ENCODE peak calls at places on chromosomes 7 and 10, in seven cellular contexts. Q is PC-3, K is IMR-90, A is hepatocyte, P is astrocyte, R is GM23248, S is DND-41. T is an unnamed sample.

GRCh38 chr7:28792858-28793257 is 165.3 kb downstream of the TRIL start:
- DNase-seq in P (no peak), A (no peak), S (no peak), R (no peak), K (no peak), Q (no peak), T (no peak)

GRCh38 chr7:143299346-143299745 is 11.2 kb downstream of the CASP2 start:
- DNase-seq in Q (peak; percentile 37), S (no peak), P (peak; percentile 53), R (peak; percentile 77), K (peak; percentile 85), A (no peak), T (peak; percentile 29)

GRCh38 chr10:121187375-121187774 is 336.2 kb downstream of the WDR11 start:
- DNase-seq in A (peak; percentile 30), Q (no peak), R (no peak), S (no peak), K (no peak), P (peak; percentile 12), T (peak; percentile 13)

GRCh38 chr7:46178685-46179084 is 257.6 kb upstream of the IGFBP3 start:
- DNase-seq in S (no peak), K (peak; percentile 84), A (no peak), R (peak; percentile 84), P (peak; percentile 71), Q (peak; percentile 27), T (peak; percentile 6)

GRCh38 chr10:60140681-60141632 is 234.6 kb upstream of the CCDC6 start:
- DNase-seq in R (no peak), K (peak; percentile 13), Q (peak; percentile 81), P (peak; percentile 53), A (peak; percentile 75), S (no peak), T (peak; percentile 58)

GRCh38 chr10:66926841-66927240 is 1.0 kb downstream of the LRRTM3 start:
- DNase-seq in K (no peak), R (no peak), P (no peak), Q (no peak), A (no peak), S (no peak), T (no peak)

GRCh38 chr7:55132890-55133551 is 114.2 kb downstream of the EGFR start:
- DNase-seq in Q (peak; percentile 98), K (peak; percentile 100), S (no peak), P (peak; percentile 99), R (peak; percentile 99), A (peak; percentile 84), T (peak; percentile 98)

GRCh38 chr7:120436487-120437060 is 163.6 kb downstream of the KCND2 start:
- DNase-seq in Q (no peak), K (no peak), A (no peak), P (no peak), R (no peak), S (no peak), T (no peak)

GRCh38 chr10:123561145-123561448 is 105.1 kb upstream of the GPR26 start:
- DNase-seq in S (no peak), R (no peak), K (no peak), A (no peak), P (no peak), Q (no peak), T (no peak)

GRCh38 chr10:110858297-110858934 is 13.3 kb upstream of the PDCD4 start:
- DNase-seq in Q (no peak), K (no peak), P (no peak), S (no peak), A (no peak), R (no peak), T (no peak)

GRCh38 chr10:62005687-62006086 is 104.2 kb downstream of the ARID5B start:
- DNase-seq in Q (no peak), S (no peak), R (no peak), A (no peak), P (no peak), K (no peak), T (no peak)

GRCh38 chr10:7942311-7942710 is 112.2 kb upstream of the GATA3 start:
- DNase-seq in R (no peak), P (no peak), K (peak; percentile 51), A (no peak), Q (no peak), S (no peak), T (peak; percentile 56)

GRCh38 chr7:17952387-17952786 is 12.1 kb upstream of the SNX13 start:
- DNase-seq in A (no peak), S (no peak), K (no peak), R (no peak), Q (no peak), P (no peak), T (no peak)

GRCh38 chr7:632831-633210 is 93.7 kb upstream of the DNAAF5 start:
- DNase-seq in P (no peak), Q (no peak), A (no peak), K (no peak), R (no peak), S (no peak), T (no peak)

GRCh38 chr7:140695381-140695780 is 1.1 kb upstream of the NDUFB2 start:
- DNase-seq in K (no peak), S (no peak), Q (no peak), P (no peak), R (no peak), A (no peak), T (no peak)

GRCh38 chr7:30893357-30893756 is 18.3 kb upstream of the AQP1 start:
- DNase-seq in K (peak; percentile 45), P (peak; percentile 29), A (no peak), R (no peak), S (no peak), Q (no peak), T (peak; percentile 43)

DNA sequence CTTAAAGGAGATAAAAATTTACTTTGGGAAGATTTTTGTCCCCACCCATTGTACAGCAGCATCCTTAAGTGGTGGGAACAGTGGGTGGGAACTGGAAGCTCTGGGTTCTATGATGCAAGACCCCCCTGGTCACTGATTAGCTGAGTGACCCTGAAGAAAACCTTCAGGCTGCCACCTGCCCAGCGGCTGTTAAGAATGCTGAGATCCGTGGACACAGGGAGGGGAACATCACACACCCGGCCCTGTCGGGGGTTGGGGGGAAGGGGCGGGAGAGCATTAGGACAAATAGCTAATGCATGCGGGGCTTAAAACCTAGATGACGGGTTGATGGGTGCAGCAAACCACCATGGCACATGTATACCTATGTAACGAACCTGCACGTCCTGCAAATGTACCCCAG is 14.5 kb downstream of the CARD11 start:
- DNase-seq in A (no peak), R (no peak), P (no peak), Q (no peak), K (no peak), S (no peak), T (no peak)
- H4K20me1 ChIP-seq in A (no peaks in the 10 kb centered on the region), R (no peaks in the 10 kb centered on the region), P (no peaks in the 10 kb centered on the region), Q (no peaks in the 10 kb centered on the region), K (no peaks in the 10 kb centered on the region), S (no peaks in the 10 kb centered on the region), T (no peaks in the 10 kb centered on the region)

DNA sequence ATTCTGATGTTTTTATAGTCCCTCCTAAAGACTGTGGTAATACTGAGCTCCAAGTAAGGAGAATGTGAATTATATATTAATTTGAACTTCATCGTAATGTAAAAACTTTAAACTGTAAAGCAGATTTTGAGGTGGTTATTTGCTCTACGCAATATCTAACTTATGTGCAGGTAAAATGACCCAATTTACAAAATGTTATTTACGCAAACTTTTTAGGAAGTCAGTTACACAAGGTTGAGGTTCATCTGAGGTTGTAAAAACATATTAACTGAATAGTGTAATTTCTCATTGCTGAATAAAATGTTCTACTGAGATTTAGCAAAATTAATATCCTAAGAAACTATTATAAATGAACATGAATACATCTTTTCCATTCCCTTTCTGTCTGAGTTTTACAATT is 15.8 kb downstream of the GLCCI1 start:
- DNase-seq in R (no peak), S (no peak), Q (no peak), P (no peak), A (no peak), K (no peak), T (no peak)
- H4K20me1 ChIP-seq in R (no peaks in the 10 kb centered on the region), S (peaks cover 11% of the 10 kb centered on the region), Q (no peaks in the 10 kb centered on the region), P (peaks cover 4% of the 10 kb centered on the region), A (no peaks in the 10 kb centered on the region), K (no peaks in the 10 kb centered on the region), T (no peaks in the 10 kb centered on the region)

GRCh38 chr10:71840936-71841335 is 10.1 kb downstream of the PSAP start:
- DNase-seq in K (no peak), A (no peak), Q (no peak), P (no peak), S (no peak), R (no peak), T (no peak)
- H4K20me1 ChIP-seq in K (peaks cover 99% of the 10 kb centered on the region), A (peaks cover 100% of the 10 kb centered on the region), Q (peaks cover 58% of the 10 kb centered on the region), P (peaks cover 97% of the 10 kb centered on the region), S (peaks cover 96% of the 10 kb centered on the region), R (peaks cover 18% of the 10 kb centered on the region), T (peaks cover 2% of the 10 kb centered on the region)

GRCh38 chr7:23431596-23432284 is 38.6 kb downstream of the IGF2BP3 start:
- DNase-seq in A (no peak), R (no peak), P (peak; percentile 14), S (no peak), Q (no peak), K (peak; percentile 38), T (peak; percentile 20)

GRCh38 chr7:23430902-23431259 is 39.4 kb downstream of the IGF2BP3 start:
- DNase-seq in P (no peak), S (no peak), Q (no peak), A (no peak), R (peak; percentile 3), K (no peak), T (no peak)

GRCh38 chr7:23438171-23438570 is 32.1 kb downstream of the IGF2BP3 start:
- DNase-seq in Q (no peak), R (no peak), A (no peak), P (peak; percentile 16), S (no peak), K (no peak), T (no peak)

DNA sequence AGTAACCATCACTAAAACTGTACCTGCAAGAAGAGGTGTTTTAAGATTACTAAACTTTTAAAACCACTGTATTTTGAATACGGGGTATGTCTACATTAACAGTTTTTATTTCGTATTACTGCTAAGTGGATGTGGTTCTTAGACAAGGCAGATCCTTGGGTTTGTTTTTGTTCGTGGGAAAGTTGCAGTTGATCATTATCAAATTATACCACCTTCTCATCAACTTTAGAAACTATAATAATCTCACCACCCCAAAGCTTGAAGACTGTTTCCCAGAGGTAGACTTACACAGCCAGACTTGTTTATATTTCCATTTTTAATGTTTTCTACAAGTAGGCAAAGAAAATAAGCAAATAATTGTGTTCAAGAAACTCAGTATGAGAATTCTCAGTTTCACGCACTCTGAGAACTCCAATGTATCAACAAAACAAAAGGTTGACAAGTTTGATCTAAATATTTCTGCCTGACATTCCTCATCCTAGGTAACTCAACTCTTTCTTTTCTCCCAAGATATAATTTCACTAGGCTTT is 36.1 kb downstream of the IGF2BP3 start:
- DNase-seq in S (no peak), Q (no peak), K (no peak), A (no peak), P (no peak), R (no peak), T (no peak)
- H4K20me1 ChIP-seq in S (no peaks in the 10 kb centered on the region), Q (no peaks in the 10 kb centered on the region), K (peaks cover 42% of the 10 kb centered on the region), A (peaks cover 38% of the 10 kb centered on the region), P (peaks cover 53% of the 10 kb centered on the region), R (no peaks in the 10 kb centered on the region), T (no peaks in the 10 kb centered on the region)